ENCODE peak calls at places on chromosomes 1 and 21, in eight cellular contexts. X is gastrocnemius medialis; H is upper lobe of right lung; A is RWPE2; J is left lung; Z is body of pancreas; B is lower lobe of right lung; Y is naive thymus-derived CD4-positive, alpha-beta T cell. S is an unnamed sample.
A peak's percentile ranks its signal among the peaks of the same experiment; 100 is the strongest.

GRCh38 chr1:11671544-11672286 is 7.7 kb downstream of the FBXO6 start:
- ATAC-seq in X (no peak), H (peak; percentile 36), A (peak; percentile 8), J (peak; percentile 35), Z (no peak), B (peak; percentile 46), Y (no peak), S (no peak)

GRCh38 chr1:226226601-226227000 is 3.1 kb downstream of the MIXL1 start:
- ATAC-seq in X (no peak), H (no peak), A (no peak), J (no peak), Z (no peak), B (no peak), Y (no peak), S (no peak)

GRCh38 chr1:94299627-94300552 is 62.5 kb upstream of the ARHGAP29 start:
- ATAC-seq in X (no peak), H (peak; percentile 78), A (peak; percentile 83), J (peak; percentile 87), Z (peak; percentile 48), B (peak; percentile 89), Y (no peak), S (no peak)

GRCh38 chr1:181626252-181626938 is 143.1 kb downstream of the CACNA1E start:
- ATAC-seq in X (no peak), H (no peak), A (no peak), J (no peak), Z (no peak), B (no peak), Y (no peak), S (no peak)

GRCh38 chr1:13699510-13699909 is 478 bp upstream of the PRDM2 start:
- ATAC-seq in X (no peak), H (peak; percentile 33), A (no peak), J (peak; percentile 14), Z (no peak), B (peak; percentile 33), Y (no peak), S (no peak)

GRCh38 chr1:13492711-13493110 is 21.1 kb downstream of the LRRC38 start:
- ATAC-seq in X (peak; percentile 64), H (no peak), A (no peak), J (no peak), Z (no peak), B (no peak), Y (no peak), S (no peak)

GRCh38 chr1:202161151-202162048 is 998 bp upstream of the PTPN7 start:
- ATAC-seq in X (no peak), H (peak; percentile 6), A (no peak), J (peak; percentile 9), Z (no peak), B (peak; percentile 26), Y (no peak), S (no peak)

GRCh38 chr1:171817511-171818265 is 23.6 kb upstream of the DNM3 start:
- ATAC-seq in X (peak; percentile 99), H (no peak), A (peak; percentile 96), J (peak; percentile 71), Z (no peak), B (no peak), Y (no peak), S (peak; percentile 69)

GRCh38 chr1:228793032-228793431 is 57.8 kb downstream of the RHOU start:
- ATAC-seq in X (no peak), H (no peak), A (no peak), J (no peak), Z (no peak), B (no peak), Y (peak; percentile 50), S (no peak)

GRCh38 chr21:43925096-43925481 is 60.1 kb downstream of the AGPAT3 start:
- ATAC-seq in X (peak; percentile 27), H (no peak), A (peak; percentile 19), J (peak; percentile 34), Z (no peak), B (peak; percentile 4), Y (no peak), S (no peak)

GRCh38 chr1:177975588-177976495 is 6.0 kb upstream of the SEC16B start:
- ATAC-seq in X (no peak), H (no peak), A (peak; percentile 86), J (no peak), Z (no peak), B (no peak), Y (no peak), S (no peak)

GRCh38 chr21:37176716-37177115 is 90.4 kb downstream of the VPS26C start:
- ATAC-seq in X (no peak), H (peak; percentile 54), A (no peak), J (peak; percentile 68), Z (peak; percentile 68), B (peak; percentile 35), Y (no peak), S (no peak)

GRCh38 chr1:17667641-17668040 is 87.5 kb upstream of the ACTL8 start:
- ATAC-seq in X (no peak), H (peak; percentile 80), A (no peak), J (peak; percentile 97), Z (no peak), B (peak; percentile 87), Y (no peak), S (no peak)

GRCh38 chr1:227728892-227729143 is 6.3 kb downstream of the JMJD4 start:
- ATAC-seq in X (peak; percentile 10), H (peak; percentile 7), A (no peak), J (peak; percentile 7), Z (no peak), B (peak; percentile 38), Y (no peak), S (no peak)

GRCh38 chr1:97508653-97509218 is 412.1 kb downstream of the DPYD start:
- ATAC-seq in X (no peak), H (no peak), A (no peak), J (no peak), Z (no peak), B (no peak), Y (no peak), S (no peak)

GRCh38 chr1:244395965-244396364 is 55.7 kb downstream of the ADSS2 start:
- ATAC-seq in X (no peak), H (peak; percentile 12), A (peak; percentile 48), J (no peak), Z (no peak), B (peak; percentile 9), Y (peak; percentile 12), S (no peak)

GRCh38 chr1:248816042-248816851 is 9.5 kb downstream of the SH3BP5L start:
- ATAC-seq in X (no peak), H (no peak), A (no peak), J (no peak), Z (no peak), B (no peak), Y (no peak), S (no peak)

GRCh38 chr1:24007079-24007478 is 27.0 kb upstream of the SRSF10 start:
- ATAC-seq in X (no peak), H (no peak), A (no peak), J (no peak), Z (no peak), B (no peak), Y (no peak), S (no peak)

GRCh38 chr1:91621907-91622306 is 121.3 kb downstream of the CDC7 start:
- ATAC-seq in X (no peak), H (no peak), A (no peak), J (no peak), Z (no peak), B (no peak), Y (no peak), S (no peak)

GRCh38 chr1:164746677-164747076 is 187.7 kb downstream of the PBX1 start:
- ATAC-seq in X (no peak), H (no peak), A (no peak), J (no peak), Z (no peak), B (no peak), Y (no peak), S (no peak)

DNA sequence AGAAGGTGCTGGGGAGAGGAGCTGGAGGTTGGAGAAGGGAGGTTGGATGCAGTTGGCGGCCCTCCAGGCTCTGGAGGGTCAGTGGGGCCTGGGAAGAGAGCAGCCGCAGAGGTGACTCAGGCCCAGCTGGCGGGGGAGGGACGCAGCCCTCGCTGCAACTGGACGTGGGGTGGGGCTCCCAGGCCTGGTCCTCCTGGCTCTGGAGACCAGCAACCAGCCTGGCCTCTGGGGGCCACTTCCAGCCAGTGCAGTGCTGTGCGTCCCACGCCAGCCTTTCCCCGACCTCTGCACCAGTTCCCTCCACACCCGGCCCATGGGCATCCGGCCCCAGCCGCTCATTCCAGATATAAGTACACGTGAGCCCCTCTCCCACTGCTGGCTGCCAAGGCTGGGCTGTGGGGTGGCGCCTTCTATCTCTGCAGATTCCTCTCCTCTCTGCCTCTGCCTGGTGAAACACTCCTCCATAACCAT is 38.0 kb upstream of the COL18A1 start:
- ATAC-seq in X (no peak), H (peak; percentile 7), A (peak; percentile 36), J (peak; percentile 27), Z (peak; percentile 10), B (peak; percentile 4), Y (no peak), S (peak; percentile 4)
- H3K4me1 ChIP-seq in X (peaks cover 18% of the 10 kb centered on the region), H (peaks cover 20% of the 10 kb centered on the region), A (peaks cover 16% of the 10 kb centered on the region), J (peaks cover 13% of the 10 kb centered on the region), Z (peaks cover 43% of the 10 kb centered on the region), B (peaks cover 22% of the 10 kb centered on the region), Y (no peaks in the 10 kb centered on the region), S (peaks cover 21% of the 10 kb centered on the region)

DNA sequence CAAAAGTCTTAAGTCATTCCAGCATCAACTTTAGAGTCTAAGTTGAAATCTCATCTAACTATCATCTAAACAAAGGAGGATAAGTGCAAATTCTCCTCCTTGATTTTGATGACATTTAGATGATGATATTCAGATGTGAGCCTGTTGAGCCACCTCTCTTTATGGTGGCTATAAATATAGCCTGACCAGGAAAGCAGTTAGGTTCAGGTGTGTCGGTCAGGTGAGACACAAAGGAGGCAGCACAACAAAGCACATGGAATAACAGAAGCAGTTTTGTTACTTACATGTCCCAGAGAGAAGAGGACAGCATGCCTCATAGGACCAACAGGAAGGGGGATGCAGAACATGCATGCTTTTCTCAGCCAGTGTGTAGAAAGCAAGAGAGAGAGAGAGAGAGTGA is 30.6 kb upstream of the PLA2G2A start:
- ATAC-seq in X (no peak), H (no peak), A (no peak), J (no peak), Z (no peak), B (no peak), Y (no peak), S (no peak)
- H3K4me3 ChIP-seq in X (no peak overlapping the region), H (no peak overlapping the region), A (no peak overlapping the region), J (no peak overlapping the region), Z (no peak overlapping the region), B (no peak overlapping the region), Y (no peak overlapping the region), S (no peak overlapping the region)

DNA sequence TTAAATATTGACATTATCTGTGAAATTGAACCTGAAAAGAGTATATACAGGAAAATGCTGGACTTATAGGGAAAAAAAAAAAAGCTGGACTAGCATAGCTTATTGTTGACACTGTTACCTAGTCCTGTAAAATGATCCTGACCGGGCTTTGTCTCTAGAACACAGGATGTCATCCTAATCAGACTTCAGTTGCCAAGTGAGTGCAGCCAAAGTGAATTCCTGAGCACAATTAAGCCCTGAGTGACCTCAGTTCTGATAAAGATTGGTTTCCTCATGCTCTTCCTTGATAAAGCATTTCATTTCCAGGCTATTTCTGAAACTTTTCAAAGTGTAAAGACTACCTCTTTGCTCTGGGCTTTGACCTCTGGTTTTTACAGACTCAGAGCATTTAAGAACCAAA is 19.8 kb downstream of the SELP start:
- ATAC-seq in X (peak; percentile 75), H (no peak), A (no peak), J (peak; percentile 37), Z (peak; percentile 33), B (no peak), Y (no peak), S (peak; percentile 48)
- H3K4me1 ChIP-seq in X (no peaks in the 10 kb centered on the region), H (no peaks in the 10 kb centered on the region), A (no peaks in the 10 kb centered on the region), J (no peaks in the 10 kb centered on the region), Z (no peaks in the 10 kb centered on the region), B (peaks cover 28% of the 10 kb centered on the region), Y (peaks cover 8% of the 10 kb centered on the region), S (no peaks in the 10 kb centered on the region)

GRCh38 chr1:150273310-150273709 is 720 bp downstream of the C1orf54 start:
- ATAC-seq in X (no peak), H (no peak), A (no peak), J (no peak), Z (no peak), B (no peak), Y (no peak), S (no peak)
- H3K4me3 ChIP-seq in X (no peak overlapping the region), H (peak overlapping the region; percentile 32), A (no peak overlapping the region), J (peak overlapping the region; percentile 19), Z (no peak overlapping the region), B (peak overlapping the region; percentile 33), Y (no peak overlapping the region), S (peak overlapping the region; percentile 39)